ENCODE peak calls at places on chromosomes 4 and X, in six cellular contexts. H is IMR-90, T is mesenchymal stem cell, I is neuronal stem cell, P is H9, N is H1. A is an unnamed sample.

GRCh38 chr4:69126030-69126429 is 29.8 kb downstream of the UGT2B7 start:
- DNase-seq in T (no peak), N (no peak), H (no peak), P (no peak), I (no peak), A (no peak)

GRCh38 chr4:120156115-120156718 is 89.6 kb upstream of the MAD2L1 start:
- DNase-seq in H (peak), T (peak), P (no peak), I (peak), N (no peak), A (peak)

GRCh38 chrX:30875957-30876356 is 13.1 kb downstream of the TAB3 start:
- DNase-seq in I (no peak), T (peak), N (no peak), P (no peak), H (peak), A (peak)

GRCh38 chr4:147078875-147079658 is 133.4 kb upstream of the TTC29 start:
- DNase-seq in H (no peak), T (no peak), P (no peak), N (no peak), I (no peak), A (no peak)

GRCh38 chr4:19678763-19679162 is 572.9 kb upstream of the SLIT2 start:
- DNase-seq in I (no peak), H (peak), P (no peak), N (no peak), T (peak), A (no peak)

GRCh38 chr4:2087170-2087569 is 28.0 kb downstream of the NAT8L start:
- DNase-seq in T (peak), N (no peak), P (no peak), I (no peak), H (no peak), A (peak)

GRCh38 chr4:140807491-140808257 is 51.5 kb upstream of the TBC1D9 start:
- DNase-seq in T (peak), H (peak), N (no peak), I (no peak), P (no peak), A (no peak)

GRCh38 chr4:74092957-74093356 is 6.0 kb downstream of the CXCL2 start:
- DNase-seq in N (no peak), P (no peak), I (no peak), H (peak), T (no peak), A (peak)

GRCh38 chr4:88616275-88616996 is 24.2 kb downstream of the HERC3 start:
- DNase-seq in N (no peak), H (peak), I (no peak), P (no peak), T (peak), A (peak)

GRCh38 chr4:110510955-110511544 is 35.1 kb downstream of the ENPEP start:
- DNase-seq in N (no peak), H (peak), I (peak), T (peak), P (no peak), A (no peak)

GRCh38 chr4:89000844-89001360 is 56.1 kb downstream of the FAM13A start:
- DNase-seq in N (no peak), H (peak), P (no peak), T (peak), I (no peak), A (peak)

GRCh38 chrX:108223606-108224005 is 132.0 kb downstream of the ATG4A start:
- DNase-seq in T (no peak), I (no peak), P (no peak), N (no peak), H (no peak), A (no peak)

GRCh38 chr4:40656221-40656863 is 26.7 kb upstream of the RBM47 start:
- DNase-seq in P (no peak), N (no peak), T (no peak), I (no peak), H (no peak), A (no peak)

GRCh38 chr4:26887143-26887542 is 26.5 kb downstream of the STIM2 start:
- DNase-seq in I (no peak), P (no peak), N (no peak), H (no peak), T (no peak), A (no peak)

GRCh38 chrX:34778961-34779360 is 121.9 kb upstream of the TMEM47 start:
- DNase-seq in H (peak), I (no peak), N (no peak), P (no peak), T (peak), A (peak)
- H3K14ac ChIP-seq in H (peak), I (no peak), N (no peak), P (no peak), T (no peak), A (no peak)

DNA sequence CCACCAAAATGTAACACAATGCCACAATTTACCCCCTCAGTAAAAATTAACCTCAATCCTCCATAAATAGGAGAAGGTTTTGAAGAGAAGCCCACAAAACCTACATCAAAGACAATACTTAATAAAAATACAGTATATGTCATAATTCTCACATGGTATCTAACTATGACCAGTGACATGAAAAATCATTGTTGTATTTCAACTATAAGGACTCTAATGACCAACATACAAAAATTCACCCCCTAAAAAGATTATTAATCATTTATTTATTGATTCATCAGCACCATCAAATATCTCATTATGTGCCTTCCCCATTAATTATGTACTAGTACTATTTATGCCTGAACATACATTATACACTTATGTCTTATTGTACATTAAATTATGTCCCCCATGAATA is 77.1 kb upstream of the ZMAT1 start:
- DNase-seq in N (no peak), T (no peak), H (no peak), P (no peak), I (no peak), A (no peak)
- H4K91ac ChIP-seq in N (no peak), T (no peak), H (no peak), P (no peak), I (no peak), A (no peak)

DNA sequence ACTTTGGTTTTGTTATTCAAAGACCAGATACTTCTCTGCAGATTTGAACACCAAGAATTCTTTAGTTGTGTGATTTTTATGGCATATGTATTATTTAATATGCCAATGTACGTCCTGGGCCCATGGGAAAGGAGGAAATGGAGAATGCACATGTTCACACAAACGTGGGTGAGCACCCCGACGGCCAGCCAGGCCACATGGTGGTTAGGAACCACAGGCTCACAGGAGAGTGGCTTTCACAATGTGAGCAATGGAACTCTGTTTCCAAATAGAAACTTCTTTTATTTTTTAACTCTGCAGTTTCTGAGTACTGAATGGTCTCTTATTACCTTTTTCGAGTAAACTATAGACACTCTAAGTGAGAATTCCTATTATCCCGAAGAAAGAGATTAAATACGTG is 58.0 kb upstream of the UNC5C start:
- DNase-seq in N (no peak), H (no peak), I (no peak), T (no peak), P (no peak), A (no peak)
- H3K14ac ChIP-seq in N (no peak), H (no peak), I (no peak), T (no peak), P (no peak), A (no peak)

GRCh38 chr4:7756071-7756470 is 183.6 kb downstream of the AFAP1 start:
- DNase-seq in I (no peak), N (no peak), H (no peak), P (no peak), T (no peak), A (no peak)
- H4K91ac ChIP-seq in I (no peak), N (no peak), H (no peak), P (no peak), T (no peak), A (no peak)

GRCh38 chrX:106905064-106905708 is 2.0 kb upstream of the RIPPLY1 start:
- DNase-seq in P (no peak), H (no peak), I (no peak), T (no peak), N (no peak), A (no peak)
- H3K14ac ChIP-seq in P (no peak), H (no peak), I (no peak), T (no peak), N (no peak), A (no peak)

GRCh38 chrX:100263650-100264049 is 146.4 kb downstream of the PCDH19 start:
- DNase-seq in H (no peak), P (no peak), T (no peak), N (no peak), I (no peak), A (no peak)

GRCh38 chrX:100264200-100264599 is 145.9 kb downstream of the PCDH19 start:
- DNase-seq in T (no peak), P (no peak), I (no peak), H (no peak), N (no peak), A (no peak)

DNA sequence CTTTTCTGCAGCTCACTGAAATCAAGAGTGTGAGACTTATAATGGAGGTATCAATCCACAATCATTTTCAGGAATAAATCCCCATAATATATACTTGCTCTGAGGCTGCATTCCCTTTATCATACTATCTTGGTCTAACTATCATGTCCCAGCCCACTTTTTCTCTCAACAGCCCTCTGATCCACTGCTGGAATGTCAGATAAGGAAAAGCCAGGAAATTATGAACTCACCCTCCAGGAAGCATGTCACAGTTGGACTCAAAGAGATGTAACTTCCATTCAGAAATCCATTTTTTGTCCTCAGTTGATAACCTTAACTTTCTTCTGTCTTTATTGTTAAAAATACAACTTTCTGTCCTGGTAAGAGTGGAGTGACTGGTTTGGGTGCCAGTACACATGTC is 144.9 kb downstream of the PCDH19 start:
- DNase-seq in H (no peak), I (no peak), T (no peak), P (no peak), N (no peak), A (no peak)
- H4K91ac ChIP-seq in H (no peak), I (no peak), T (no peak), P (no peak), N (no peak), A (no peak)

DNA sequence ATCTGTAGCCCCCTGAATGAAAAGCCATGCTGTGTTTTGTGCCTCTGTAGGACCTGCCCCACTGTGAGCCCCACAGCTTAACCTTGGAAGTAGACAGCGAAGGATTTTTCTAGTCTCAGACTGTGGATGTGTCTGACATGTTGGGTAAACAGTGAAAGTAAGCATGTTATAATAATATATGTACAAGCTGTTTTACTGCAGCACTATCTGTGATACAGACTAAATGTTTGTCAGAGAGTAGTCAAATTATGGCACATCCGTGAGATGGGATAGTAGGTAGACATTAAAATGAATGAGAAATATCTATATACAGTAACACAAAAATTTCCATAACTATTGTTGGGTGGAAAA is 381.2 kb upstream of the NR3C2 start:
- DNase-seq in I (no peak), P (no peak), H (no peak), N (no peak), T (no peak), A (no peak)
- H3K14ac ChIP-seq in I (no peak), P (no peak), H (no peak), N (no peak), T (no peak), A (no peak)

DNA sequence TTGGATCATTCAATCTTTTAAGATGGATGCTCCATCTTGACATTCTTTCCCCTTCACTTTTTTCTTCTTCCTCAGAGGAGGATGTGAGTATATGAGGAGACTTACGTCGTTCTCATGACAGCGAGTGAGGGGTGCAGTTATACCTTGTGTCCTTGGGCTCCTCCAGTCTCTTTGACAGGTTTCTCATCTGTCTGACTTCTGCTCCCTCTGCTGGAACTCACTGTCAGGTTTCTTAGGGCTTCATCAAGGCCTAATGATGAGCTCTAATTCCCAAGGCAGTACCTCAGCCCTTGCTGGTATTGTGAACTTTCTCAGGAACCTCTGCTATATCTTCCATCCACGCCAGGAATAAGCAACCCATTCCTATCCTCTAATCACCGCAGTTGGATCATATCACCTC is 237.8 kb upstream of the ADGRL3 start:
- DNase-seq in T (no peak), P (peak), I (no peak), N (no peak), H (no peak), A (peak)
- H4K91ac ChIP-seq in T (no peak), P (no peak), I (no peak), N (no peak), H (no peak), A (peak)